ENCODE peak calls at places on chromosomes 11 and 22, in six cellular contexts. B is stimulated activated CD4-positive, alpha-beta T cell treated with anti-CD3 and anti-CD28 coated beads, Interleukin-12 subunit alpha, Interleukin-12 subunit beta, amount 100 ng/mL, for 24 hours; X is NCI-H510A; R is left ventricle myocardium superior; H is Ammon's horn; C is right cardiac atrium. J is an unnamed sample.

GRCh38 chr11:8601376-8602133 is 7.5 kb upstream of the STK33 start:
- DNase-seq in B (no peak), X (no peak), R (no peak), H (no peak), C (no peak), J (no peak)

GRCh38 chr11:57100638-57101312 is 81.0 kb upstream of the LRRC55 start:
- DNase-seq in B (no peak), X (no peak), R (no peak), H (no peak), C (no peak), J (no peak)

GRCh38 chr11:69391192-69392103 is 90.0 kb upstream of the LINC01488 start:
- DNase-seq in B (no peak), X (no peak), R (no peak), H (no peak), C (peak), J (no peak)

GRCh38 chr22:38177926-38178604 is 3.6 kb downstream of the PLA2G6 start:
- DNase-seq in B (no peak), X (no peak), R (peak), H (peak), C (peak), J (peak)

GRCh38 chr22:48091656-48092223 is 1329.3 kb downstream of the TBC1D22A start:
- DNase-seq in B (no peak), X (no peak), R (no peak), H (no peak), C (no peak), J (no peak)

GRCh38 chr11:67776834-67777530 is 102.6 kb upstream of the ALDH3B2 start:
- DNase-seq in B (no peak), X (no peak), R (no peak), H (no peak), C (no peak), J (no peak)

GRCh38 chr22:39205344-39206021 is 39.3 kb downstream of the PDGFB start:
- DNase-seq in B (peak), X (no peak), R (no peak), H (no peak), C (no peak), J (no peak)

GRCh38 chr11:60118333-60118732 is 29.9 kb downstream of the MS4A2 start:
- DNase-seq in B (no peak), X (no peak), R (no peak), H (no peak), C (no peak), J (no peak)

GRCh38 chr11:75554258-75555022 is 7.6 kb upstream of the SERPINH1 start:
- DNase-seq in B (no peak), X (no peak), R (peak), H (peak), C (peak), J (peak)

GRCh38 chr11:76918941-76919386 is 58.2 kb downstream of the ACER3 start:
- DNase-seq in B (no peak), X (peak), R (no peak), H (peak), C (no peak), J (peak)

GRCh38 chr22:41557401-41558240 is 3.2 kb upstream of the CSDC2 start:
- DNase-seq in B (no peak), X (peak), R (peak), H (peak), C (peak), J (peak)

GRCh38 chr22:21764038-21764804 is 28.6 kb upstream of the YPEL1 start:
- DNase-seq in B (peak), X (no peak), R (no peak), H (no peak), C (no peak), J (no peak)

GRCh38 chr11:104164028-104164520 is at the start of gene PDGFD:
- DNase-seq in B (no peak), X (peak), R (peak), H (peak), C (peak), J (peak)

GRCh38 chr11:26688701-26689100 is 33.2 kb downstream of the SLC5A12 start:
- DNase-seq in B (no peak), X (no peak), R (no peak), H (no peak), C (no peak), J (no peak)

GRCh38 chr11:5712507-5712906 is 22.9 kb downstream of the TRIM22 start:
- DNase-seq in B (no peak), X (no peak), R (no peak), H (no peak), C (no peak), J (no peak)

GRCh38 chr22:42434283-42434682 is 2.1 kb upstream of the NFAM1 start:
- DNase-seq in B (no peak), X (no peak), R (peak), H (peak), C (peak), J (no peak)

GRCh38 chr11:46391578-46392420 is at the start of gene CHRM4:
- DNase-seq in B (no peak), X (peak), R (no peak), H (no peak), C (peak), J (no peak)

GRCh38 chr11:78331711-78332110 is 85.9 kb downstream of the GAB2 start:
- DNase-seq in B (no peak), X (no peak), R (no peak), H (peak), C (no peak), J (no peak)

GRCh38 chr11:119714189-119714588 is 14.8 kb downstream of the NECTIN1 start:
- DNase-seq in B (no peak), X (no peak), R (no peak), H (no peak), C (no peak), J (no peak)

GRCh38 chr11:82995754-82996398 is 75.8 kb downstream of the RAB30 start:
- DNase-seq in B (peak), X (no peak), R (peak), H (no peak), C (peak), J (no peak)

GRCh38 chr11:35274909-35275807 is 136.2 kb downstream of the CD44 start:
- DNase-seq in B (no peak), X (no peak), R (peak), H (peak), C (peak), J (peak)

GRCh38 chr11:702731-703461 is 3.1 kb upstream of the EPS8L2 start:
- DNase-seq in B (no peak), X (no peak), R (no peak), H (peak), C (no peak), J (peak)

GRCh38 chr11:13535819-13536218 is 40.0 kb upstream of the PTH start:
- DNase-seq in B (no peak), X (no peak), R (no peak), H (no peak), C (no peak), J (no peak)

GRCh38 chr11:3859373-3859881 is 4.0 kb downstream of the STIM1 start:
- DNase-seq in B (no peak), X (no peak), R (peak), H (no peak), C (peak), J (peak)

GRCh38 chr11:91296628-91297027 is 928.0 kb upstream of the FAT3 start:
- DNase-seq in B (no peak), X (no peak), R (no peak), H (no peak), C (no peak), J (no peak)

GRCh38 chr22:32378703-32379272 is 21.1 kb downstream of the RFPL3 start:
- DNase-seq in B (peak), X (no peak), R (no peak), H (peak), C (no peak), J (peak)

GRCh38 chr22:25475554-25476022 is 88.9 kb upstream of the GRK3 start:
- DNase-seq in B (no peak), X (peak), R (no peak), H (peak), C (no peak), J (peak)

GRCh38 chr11:118434123-118434552 is 2.2 kb upstream of the KMT2A start:
- DNase-seq in B (no peak), X (no peak), R (no peak), H (no peak), C (no peak), J (peak)

GRCh38 chr11:123434262-123434661 is 4.2 kb downstream of the GRAMD1B start:
- DNase-seq in B (no peak), X (no peak), R (no peak), H (no peak), C (no peak), J (peak)

GRCh38 chr22:44166877-44167276 is 13.8 kb upstream of the PARVG start:
- DNase-seq in B (no peak), X (no peak), R (no peak), H (no peak), C (no peak), J (no peak)

GRCh38 chr11:4697583-4697982 is at the start of gene OR51E2:
- DNase-seq in B (no peak), X (peak), R (no peak), H (no peak), C (no peak), J (peak)

J was measured in G401.